ENCODE peak calls at places on chromosomes 16 and 17, in seven cellular contexts. Y, O, E, Q, U, K and M are unnamed samples.

GRCh38 chr17:30332057-30332542 is 1.8 kb downstream of the TMIGD1 start:
- DNase-seq in K (no peak), U (no peak), Y (no peak), O (no peak), Q (no peak), E (no peak), M (no peak)

GRCh38 chr17:17032131-17032692 is 10.0 kb upstream of the MPRIP start:
- DNase-seq in Q (peak), K (peak), O (no peak), Y (peak), E (no peak), U (peak), M (peak)

GRCh38 chr16:11757671-11758545 is 15.3 kb upstream of the TXNDC11 start:
- DNase-seq in O (no peak), U (no peak), Y (peak), Q (no peak), E (no peak), K (no peak), M (no peak)

GRCh38 chr16:1526608-1527555 is 6.6 kb upstream of the TMEM204 start:
- DNase-seq in Y (no peak), Q (no peak), O (no peak), K (no peak), U (no peak), E (no peak), M (no peak)

GRCh38 chr17:29571883-29572681 is 3.6 kb downstream of the TP53I13 start:
- DNase-seq in Y (peak), U (peak), K (peak), O (no peak), E (peak), Q (peak), M (no peak)

GRCh38 chr16:67326472-67327309 is at the start of the genes KCTD19 and LRRC36:
- DNase-seq in U (peak), Y (peak), K (peak), E (peak), Q (peak), O (no peak), M (peak)

GRCh38 chr17:5615476-5615875 is 31.2 kb upstream of the NLRP1 start:
- DNase-seq in Y (no peak), E (no peak), O (no peak), K (no peak), U (no peak), Q (no peak), M (no peak)

GRCh38 chr16:67767953-67768352 is 38.4 kb downstream of the RANBP10 start:
- DNase-seq in E (no peak), K (no peak), O (no peak), Y (no peak), U (no peak), Q (no peak), M (no peak)

GRCh38 chr16:77974883-77975282 is 47.5 kb upstream of the CLEC3A start:
- DNase-seq in O (no peak), K (no peak), E (peak), Y (no peak), Q (no peak), U (no peak), M (peak)

GRCh38 chr17:604719-605118 is 109.9 kb downstream of the VPS53 start:
- DNase-seq in E (no peak), U (no peak), Y (peak), O (no peak), Q (no peak), K (no peak), M (no peak)

GRCh38 chr16:30715777-30716445 is 16.9 kb downstream of the SRCAP start:
- DNase-seq in Q (no peak), O (no peak), E (no peak), U (no peak), K (no peak), Y (no peak), M (no peak)

GRCh38 chr16:67260426-67261063 is 11.8 kb downstream of the SLC9A5 start:
- DNase-seq in Y (peak), K (no peak), U (peak), O (no peak), Q (peak), E (peak), M (peak)

GRCh38 chr17:69342896-69343644 is 16.1 kb upstream of the ABCA5 start:
- DNase-seq in Y (no peak), U (no peak), Q (no peak), K (no peak), O (no peak), E (no peak), M (no peak)

GRCh38 chr16:66658143-66658859 is 38.2 kb downstream of the CMTM4 start:
- DNase-seq in E (no peak), O (no peak), K (no peak), Q (no peak), U (no peak), Y (no peak), M (no peak)

GRCh38 chr17:19714542-19715411 is 1.6 kb downstream of the SLC47A2 start:
- DNase-seq in U (no peak), K (no peak), E (peak), Q (no peak), O (no peak), Y (peak), M (peak)

GRCh38 chr17:80921159-80921558 is 70.5 kb upstream of the CHMP6 start:
- DNase-seq in K (no peak), E (no peak), Y (no peak), U (no peak), Q (no peak), O (no peak), M (no peak)

GRCh38 chr16:27571433-27572306 is 21.7 kb downstream of the KATNIP start:
- DNase-seq in U (no peak), Y (no peak), E (no peak), O (no peak), K (no peak), Q (no peak), M (peak)

GRCh38 chr16:50680907-50681885 is at the start of gene SNX20:
- DNase-seq in Y (peak), Q (no peak), O (no peak), U (no peak), K (peak), E (no peak), M (peak)

GRCh38 chr17:148757-149156 is 11.4 kb downstream of the SCGB1C2 start:
- DNase-seq in Q (no peak), O (no peak), U (peak), E (no peak), Y (no peak), K (peak), M (no peak)

GRCh38 chr16:10036951-10037350 is 145.3 kb downstream of the GRIN2A start:
- DNase-seq in E (no peak), Q (no peak), O (no peak), Y (no peak), K (no peak), U (no peak), M (no peak)

GRCh38 chr16:50679676-50680555 is 1.2 kb downstream of the SNX20 start:
- DNase-seq in K (no peak), Q (no peak), Y (no peak), E (no peak), U (no peak), O (no peak), M (no peak)

GRCh38 chr17:68421486-68421885 is 35.8 kb downstream of the WIPI1 start:
- DNase-seq in Y (no peak), K (no peak), O (no peak), E (no peak), Q (no peak), U (no peak), M (no peak)

GRCh38 chr17:20127660-20128413 is 118.7 kb downstream of the SPECC1 start:
- DNase-seq in E (no peak), K (no peak), Q (no peak), U (no peak), O (no peak), Y (no peak), M (no peak)

GRCh38 chr17:19727466-19728113 is 11.2 kb upstream of the SLC47A2 start:
- DNase-seq in U (no peak), K (peak), O (peak), Y (peak), E (no peak), Q (no peak), M (no peak)

GRCh38 chr17:42679001-42679491 is 2.3 kb upstream of the PLEKHH3 start:
- DNase-seq in Y (peak), O (no peak), K (no peak), U (peak), Q (no peak), E (peak), M (peak)

GRCh38 chr16:56911771-56912541 is 20.0 kb upstream of the HERPUD1 start:
- DNase-seq in Y (peak), K (peak), U (no peak), O (no peak), Q (no peak), E (no peak), M (no peak)

DNA sequence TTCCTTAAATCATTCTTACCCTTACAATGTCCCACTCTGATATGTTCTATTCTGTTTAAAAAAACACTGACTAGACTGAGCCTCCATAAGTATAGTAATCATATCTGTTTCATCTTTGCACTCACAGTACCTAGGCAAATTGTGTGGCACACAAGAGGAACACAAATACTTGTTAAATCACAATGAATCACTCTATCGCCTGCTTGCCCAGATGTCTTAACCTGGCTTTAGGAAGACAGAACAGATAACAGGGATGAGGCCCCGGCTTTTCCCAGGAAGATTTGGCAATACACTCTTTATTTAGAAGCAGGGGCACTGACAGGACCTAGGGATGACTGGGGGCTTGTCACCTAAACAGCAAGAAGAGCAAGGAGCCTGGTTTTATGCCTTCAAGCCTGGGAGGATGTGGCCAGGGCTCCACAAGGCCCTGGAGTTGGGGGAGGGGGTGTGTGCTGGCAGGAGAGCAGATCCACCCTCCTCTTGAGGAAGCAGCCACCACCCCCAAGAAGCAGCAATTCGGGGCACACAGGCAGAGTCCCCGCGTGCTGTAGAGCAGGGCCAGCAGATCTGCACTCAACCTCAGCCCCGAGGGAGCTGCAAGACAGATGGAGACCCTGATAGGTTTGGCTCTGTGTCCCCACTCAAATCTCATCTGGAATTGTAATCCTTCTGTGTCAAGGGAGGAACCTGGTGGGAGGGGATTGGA is 41.0 kb upstream of the KSR1 start:
- DNase-seq in Y (no peak), Q (no peak), E (no peak), U (peak), K (no peak), O (no peak), M (peak)
- TF ChIP-seq CTCF in Y (no peak), Q (no peak), E (no peak), U (no peak), K (no peak), O (no peak), M (no peak)

GRCh38 chr17:49387374-49388289 is 25.6 kb upstream of the ZNF652 start:
- DNase-seq in U (no peak), E (no peak), Q (no peak), K (no peak), O (no peak), Y (no peak), M (no peak)
- H3K27ac ChIP-seq in U (no peak), E (no peak), Q (no peak), K (no peak), O (no peak), Y (no peak), M (no peak)

GRCh38 chr17:9004132-9004960 is 17.0 kb upstream of the NTN1 start:
- DNase-seq in E (peak), U (peak), Y (no peak), O (no peak), Q (no peak), K (no peak), M (peak)

GRCh38 chr17:9002236-9002609 is 19.1 kb upstream of the NTN1 start:
- DNase-seq in Q (no peak), O (no peak), K (no peak), Y (no peak), U (no peak), E (peak), M (peak)

GRCh38 chr17:9001539-9001938 is 19.8 kb upstream of the NTN1 start:
- DNase-seq in E (no peak), K (no peak), Y (no peak), Q (no peak), U (no peak), O (no peak), M (no peak)

GRCh38 chr17:9003355-9004131 is 17.8 kb upstream of the NTN1 start:
- DNase-seq in O (no peak), Q (peak), U (peak), Y (no peak), E (peak), K (no peak), M (peak)

DNA sequence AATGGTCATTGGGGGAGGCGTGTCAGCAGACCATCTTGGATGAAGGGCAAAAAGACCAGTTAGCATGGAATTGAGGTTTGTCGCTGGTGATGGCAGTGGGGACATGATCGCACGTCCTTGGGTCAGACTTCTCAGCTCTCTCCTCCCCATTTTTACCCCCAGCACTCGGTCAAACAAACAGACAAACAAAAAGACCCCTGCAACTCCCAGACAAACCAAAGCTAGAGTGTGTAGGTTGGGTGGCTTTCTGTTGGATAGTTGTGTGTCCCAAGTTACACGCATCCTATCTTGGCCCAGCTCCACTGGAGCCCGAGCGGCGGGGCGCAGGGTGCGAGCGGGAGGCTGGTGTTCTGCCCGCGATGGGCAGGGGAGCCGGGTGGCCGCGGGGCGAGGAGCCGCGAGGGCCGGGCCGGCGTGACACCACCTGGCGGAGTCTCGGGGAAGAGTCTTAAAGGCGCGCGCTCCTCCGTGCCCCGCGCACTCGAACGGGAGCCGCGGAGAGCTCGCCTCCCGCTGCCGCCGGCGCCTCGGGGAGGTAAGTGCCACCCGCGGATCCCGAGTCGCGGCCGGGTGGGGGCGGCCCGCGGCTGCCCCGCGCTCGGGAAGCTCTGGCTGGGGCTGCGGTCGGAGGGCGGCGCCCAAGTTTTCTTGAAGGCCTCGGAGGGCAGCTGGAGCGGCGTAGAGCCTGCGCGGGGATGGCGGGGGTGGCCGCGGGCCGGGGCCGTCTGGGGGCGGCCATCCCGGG is 18.5 kb upstream of the NTN1 start:
- DNase-seq in U (peak), E (peak), K (peak), Y (no peak), O (no peak), Q (peak), M (peak)
- TF ChIP-seq CTCF in U (peak), E (peak), K (peak), Y (no peak), O (peak), Q (no peak), M (peak)

GRCh38 chr17:57654040-57654775 is 90.9 kb downstream of the CCDC182 start:
- DNase-seq in E (no peak), K (no peak), Y (no peak), Q (no peak), O (no peak), U (no peak), M (no peak)
- H3K27ac ChIP-seq in E (no peak), K (no peak), Y (no peak), Q (no peak), O (no peak), U (no peak), M (no peak)

DNA sequence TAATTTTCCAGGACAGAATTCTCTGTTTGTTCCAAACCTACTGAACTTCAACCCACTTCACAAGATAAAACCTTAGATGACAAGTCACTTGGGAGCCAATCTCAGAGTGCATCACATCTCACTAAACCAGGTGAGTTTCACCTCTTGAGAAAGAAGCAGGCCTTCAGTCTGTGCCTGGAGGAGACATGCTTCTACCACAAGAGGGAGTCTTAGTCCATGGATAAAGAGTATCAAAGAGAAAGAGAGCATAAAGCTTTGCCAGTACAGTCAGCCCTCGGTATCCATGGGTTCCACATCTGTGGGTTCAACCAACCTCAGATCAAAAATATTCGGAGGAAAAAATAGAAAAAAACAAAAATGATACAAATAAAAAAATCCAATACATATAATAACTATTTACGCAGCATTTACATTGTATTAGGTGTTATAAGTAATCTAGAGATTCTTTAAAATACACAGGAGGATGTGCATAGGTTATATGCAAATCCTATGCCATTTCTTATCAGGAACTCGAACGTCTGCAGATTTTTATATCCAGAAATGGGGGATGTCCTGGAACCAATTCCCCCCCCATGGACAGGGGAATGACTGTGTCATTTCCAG is 37.7 kb downstream of the DUSP14 start:
- DNase-seq in O (no peak), Q (peak), U (peak), E (no peak), Y (peak), K (no peak), M (peak)
- TF ChIP-seq CTCF in O (peak), Q (peak), U (peak), E (peak), Y (peak), K (peak), M (peak)

GRCh38 chr17:34456121-34456520 is 93.1 kb upstream of the CCL1 start:
- DNase-seq in E (no peak), Y (no peak), K (no peak), O (no peak), U (no peak), Q (no peak), M (no peak)
- H3K27ac ChIP-seq in E (no peak), Y (no peak), K (no peak), O (no peak), U (no peak), Q (no peak), M (no peak)

DNA sequence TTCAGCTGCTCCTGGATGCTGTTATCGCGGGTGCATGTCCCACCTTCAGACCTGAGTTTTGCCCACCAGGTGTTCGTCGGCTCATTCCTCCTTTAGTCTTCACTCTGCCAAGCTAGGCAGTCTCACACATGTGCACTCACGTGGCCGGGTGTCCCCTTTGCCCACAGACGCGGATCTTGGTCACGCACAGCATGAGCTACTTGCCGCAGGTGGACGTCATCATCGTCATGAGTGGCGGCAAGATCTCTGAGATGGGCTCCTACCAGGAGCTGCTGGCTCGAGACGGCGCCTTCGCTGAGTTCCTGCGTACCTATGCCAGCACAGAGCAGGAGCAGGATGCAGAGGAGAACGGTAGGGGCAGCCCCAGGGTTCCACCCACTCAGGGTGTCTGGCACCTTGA is 133.1 kb downstream of the ABCC6 start:
- DNase-seq in E (no peak), Y (no peak), K (no peak), Q (no peak), O (no peak), U (no peak), M (no peak)
- TF ChIP-seq CTCF in E (no peak), Y (no peak), K (no peak), Q (no peak), O (no peak), U (no peak), M (no peak)

GRCh38 chr16:88606146-88606757 is 32.1 kb upstream of the IL17C start:
- DNase-seq in K (no peak), U (no peak), E (no peak), O (no peak), Q (no peak), Y (no peak), M (no peak)
- H3K27ac ChIP-seq in K (no peak), U (no peak), E (no peak), O (no peak), Q (no peak), Y (no peak), M (no peak)

GRCh38 chr16:81920498-81920897 is 90.8 kb downstream of the SDR42E1 start:
- DNase-seq in Q (no peak), O (no peak), E (no peak), K (no peak), Y (no peak), U (no peak), M (no peak)

GRCh38 chr16:81918927-81919326 is 92.3 kb downstream of the SDR42E1 start:
- DNase-seq in E (no peak), Y (no peak), Q (no peak), O (no peak), U (no peak), K (no peak), M (no peak)

GRCh38 chr16:81913222-81913621 is 98.0 kb downstream of the SDR42E1 start:
- DNase-seq in Q (no peak), O (no peak), Y (no peak), E (no peak), K (no peak), U (no peak), M (no peak)

GRCh38 chr16:81921415-81921814 is 89.9 kb downstream of the SDR42E1 start:
- DNase-seq in Y (no peak), O (no peak), Q (no peak), E (no peak), K (no peak), U (no peak), M (no peak)

GRCh38 chr16:81917375-81917774 is 93.9 kb downstream of the SDR42E1 start:
- DNase-seq in O (no peak), E (no peak), K (no peak), Q (no peak), Y (no peak), U (no peak), M (no peak)
- TF ChIP-seq CTCF in O (no peak), E (no peak), K (no peak), Q (no peak), Y (no peak), U (no peak), M (no peak)